ENCODE peak calls at places on chromosomes 4 and X, in five cellular contexts. One of them, this sample, is unnamed. For H3K79me2, the result is how much of the 10 kb centered on the place peaks cover.

GRCh38 chr4:84482564-84483563 is 16.2 kb downstream of the NKX6-1 start:
- DNase-seq in GM23248: peak
- DNase-seq in HCT116: no peak
- DNase-seq in PC-3: no peak
- DNase-seq in fibroblast of lung: no peak
- DNase-seq in this sample: peak

GRCh38 chrX:8755116-8755515 is 23.2 kb upstream of the ANOS1 start:
- DNase-seq in GM23248: no peak
- DNase-seq in HCT116: no peak
- DNase-seq in PC-3: peak
- DNase-seq in fibroblast of lung: no peak
- DNase-seq in this sample: no peak

GRCh38 chrX:72545990-72546389 is 26.7 kb downstream of the HDAC8 start:
- DNase-seq in GM23248: no peak
- DNase-seq in HCT116: no peak
- DNase-seq in PC-3: peak
- DNase-seq in fibroblast of lung: no peak
- DNase-seq in this sample: no peak

GRCh38 chr4:186058253-186058979 is 10.5 kb upstream of the TLR3 start:
- DNase-seq in GM23248: no peak
- DNase-seq in HCT116: no peak
- DNase-seq in PC-3: no peak
- DNase-seq in fibroblast of lung: no peak
- DNase-seq in this sample: no peak

GRCh38 chr4:175891863-175892262 is 79.8 kb upstream of the GPM6A start:
- DNase-seq in GM23248: peak
- DNase-seq in HCT116: peak
- DNase-seq in PC-3: peak
- DNase-seq in fibroblast of lung: peak
- DNase-seq in this sample: peak

GRCh38 chrX:134792077-134792476 is 133.8 kb upstream of the PLAC1 start:
- DNase-seq in GM23248: no peak
- DNase-seq in HCT116: no peak
- DNase-seq in PC-3: peak
- DNase-seq in fibroblast of lung: no peak
- DNase-seq in this sample: no peak

GRCh38 chr4:182717788-182718583 is 199.2 kb downstream of the DCTD start:
- DNase-seq in GM23248: no peak
- DNase-seq in HCT116: no peak
- DNase-seq in PC-3: no peak
- DNase-seq in fibroblast of lung: no peak
- DNase-seq in this sample: no peak

GRCh38 chr4:288891-289290 is 16.4 kb downstream of the ZNF732 start:
- DNase-seq in GM23248: no peak
- DNase-seq in HCT116: no peak
- DNase-seq in PC-3: peak
- DNase-seq in fibroblast of lung: peak
- DNase-seq in this sample: peak

GRCh38 chr4:52126946-52127345 is 75.8 kb downstream of the SPATA18 start:
- DNase-seq in GM23248: peak
- DNase-seq in HCT116: no peak
- DNase-seq in PC-3: peak
- DNase-seq in fibroblast of lung: no peak
- DNase-seq in this sample: peak

GRCh38 chr4:20764353-20764752 is 64.1 kb downstream of the PACRGL start:
- DNase-seq in GM23248: peak
- DNase-seq in HCT116: no peak
- DNase-seq in PC-3: peak
- DNase-seq in fibroblast of lung: peak
- DNase-seq in this sample: peak

GRCh38 chr4:134189949-134190348 is 11.6 kb downstream of the PABPC4L start:
- DNase-seq in GM23248: no peak
- DNase-seq in HCT116: no peak
- DNase-seq in PC-3: no peak
- DNase-seq in fibroblast of lung: no peak
- DNase-seq in this sample: no peak

GRCh38 chr4:40199999-40200880 is 3.4 kb downstream of the RHOH start:
- DNase-seq in GM23248: no peak
- DNase-seq in HCT116: no peak
- DNase-seq in PC-3: no peak
- DNase-seq in fibroblast of lung: no peak
- DNase-seq in this sample: peak

GRCh38 chr4:109301691-109302365 is 630 bp downstream of the COL25A1 start:
- DNase-seq in GM23248: peak
- DNase-seq in HCT116: no peak
- DNase-seq in PC-3: no peak
- DNase-seq in fibroblast of lung: no peak
- DNase-seq in this sample: no peak

GRCh38 chrX:151398346-151398745 is 1.3 kb downstream of the VMA21 start:
- DNase-seq in GM23248: no peak
- DNase-seq in HCT116: no peak
- DNase-seq in PC-3: no peak
- DNase-seq in fibroblast of lung: no peak
- DNase-seq in this sample: no peak

GRCh38 chrX:151393514-151393913 is 3.5 kb upstream of the VMA21 start:
- DNase-seq in GM23248: no peak
- DNase-seq in HCT116: no peak
- DNase-seq in PC-3: no peak
- DNase-seq in fibroblast of lung: no peak
- DNase-seq in this sample: no peak

GRCh38 chrX:151396042-151396826 is 772 bp upstream of the VMA21 start:
- DNase-seq in GM23248: peak
- DNase-seq in HCT116: no peak
- DNase-seq in PC-3: peak
- DNase-seq in fibroblast of lung: peak
- DNase-seq in this sample: no peak

GRCh38 chrX:151396827-151397740 is at the start of gene VMA21:
- DNase-seq in GM23248: peak
- DNase-seq in HCT116: peak
- DNase-seq in PC-3: peak
- DNase-seq in fibroblast of lung: peak
- DNase-seq in this sample: peak

GRCh38 chrX:151397741-151398070 is 700 bp downstream of the VMA21 start:
- DNase-seq in GM23248: no peak
- DNase-seq in HCT116: no peak
- DNase-seq in PC-3: peak
- DNase-seq in fibroblast of lung: peak
- DNase-seq in this sample: no peak
- H3K79me2 ChIP-seq in GM23248: half or more
- H3K79me2 ChIP-seq in HCT116: half or more
- H3K79me2 ChIP-seq in PC-3: half or more
- H3K79me2 ChIP-seq in fibroblast of lung: half or more
- H3K79me2 ChIP-seq in this sample: half or more

GRCh38 chr4:153283260-153283659 is 61.2 kb upstream of the MND1 start:
- DNase-seq in GM23248: no peak
- DNase-seq in HCT116: no peak
- DNase-seq in PC-3: no peak
- DNase-seq in fibroblast of lung: no peak
- DNase-seq in this sample: no peak
- H3K27ac ChIP-seq in GM23248: no peak
- H3K27ac ChIP-seq in HCT116: no peak
- H3K27ac ChIP-seq in PC-3: no peak
- H3K27ac ChIP-seq in fibroblast of lung: no peak
- H3K27ac ChIP-seq in this sample: no peak

DNA sequence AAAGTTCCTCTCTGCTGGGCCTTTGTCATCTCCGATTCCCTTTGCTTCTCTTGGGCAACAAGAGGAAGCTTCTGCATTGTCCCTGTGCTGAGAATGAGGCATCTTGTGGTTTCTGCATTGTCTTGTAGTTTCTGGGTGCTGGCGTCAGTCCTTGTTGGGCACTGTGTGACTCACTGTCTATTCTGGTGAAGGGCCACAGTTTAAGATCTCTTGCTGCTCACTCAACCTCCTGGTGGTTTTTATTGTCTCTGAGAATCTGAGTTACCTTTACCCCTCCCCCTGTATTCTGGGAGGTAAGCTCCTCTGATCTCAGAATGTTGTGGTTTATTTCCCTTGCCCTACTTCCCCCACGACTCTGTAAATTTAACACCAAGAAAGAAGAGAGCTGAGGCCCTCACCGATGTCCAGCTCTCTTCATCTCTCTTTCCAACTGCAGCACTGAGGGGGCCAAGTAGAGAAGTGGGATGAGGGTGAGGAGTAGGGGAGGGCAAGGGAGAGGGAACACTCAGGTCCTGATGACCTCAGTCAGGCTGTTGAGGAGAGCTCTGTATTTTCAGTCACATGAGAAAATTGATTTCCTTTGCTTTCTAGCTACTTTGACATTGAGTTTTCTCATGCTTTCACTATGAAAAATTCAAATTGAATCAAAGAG is 441.6 kb upstream of the PITX2 start:
- DNase-seq in GM23248: peak
- DNase-seq in HCT116: peak
- DNase-seq in PC-3: peak
- DNase-seq in fibroblast of lung: no peak
- DNase-seq in this sample: peak
- H3K9ac ChIP-seq in GM23248: peak
- H3K9ac ChIP-seq in HCT116: no peak
- H3K9ac ChIP-seq in PC-3: no peak
- H3K9ac ChIP-seq in fibroblast of lung: no peak
- H3K9ac ChIP-seq in this sample: no peak

GRCh38 chr4:7890635-7891393 is 48.8 kb downstream of the AFAP1 start:
- DNase-seq in GM23248: peak
- DNase-seq in HCT116: no peak
- DNase-seq in PC-3: peak
- DNase-seq in fibroblast of lung: peak
- DNase-seq in this sample: peak
- H3K79me2 ChIP-seq in GM23248: half or more
- H3K79me2 ChIP-seq in HCT116: under half
- H3K79me2 ChIP-seq in PC-3: half or more
- H3K79me2 ChIP-seq in fibroblast of lung: half or more
- H3K79me2 ChIP-seq in this sample: half or more

GRCh38 chr4:4492161-4492847 is 49.5 kb downstream of the STX18 start:
- DNase-seq in GM23248: peak
- DNase-seq in HCT116: no peak
- DNase-seq in PC-3: no peak
- DNase-seq in fibroblast of lung: peak
- DNase-seq in this sample: no peak
- H3K27ac ChIP-seq in GM23248: peak
- H3K27ac ChIP-seq in HCT116: no peak
- H3K27ac ChIP-seq in PC-3: no peak
- H3K27ac ChIP-seq in fibroblast of lung: no peak
- H3K27ac ChIP-seq in this sample: no peak

DNA sequence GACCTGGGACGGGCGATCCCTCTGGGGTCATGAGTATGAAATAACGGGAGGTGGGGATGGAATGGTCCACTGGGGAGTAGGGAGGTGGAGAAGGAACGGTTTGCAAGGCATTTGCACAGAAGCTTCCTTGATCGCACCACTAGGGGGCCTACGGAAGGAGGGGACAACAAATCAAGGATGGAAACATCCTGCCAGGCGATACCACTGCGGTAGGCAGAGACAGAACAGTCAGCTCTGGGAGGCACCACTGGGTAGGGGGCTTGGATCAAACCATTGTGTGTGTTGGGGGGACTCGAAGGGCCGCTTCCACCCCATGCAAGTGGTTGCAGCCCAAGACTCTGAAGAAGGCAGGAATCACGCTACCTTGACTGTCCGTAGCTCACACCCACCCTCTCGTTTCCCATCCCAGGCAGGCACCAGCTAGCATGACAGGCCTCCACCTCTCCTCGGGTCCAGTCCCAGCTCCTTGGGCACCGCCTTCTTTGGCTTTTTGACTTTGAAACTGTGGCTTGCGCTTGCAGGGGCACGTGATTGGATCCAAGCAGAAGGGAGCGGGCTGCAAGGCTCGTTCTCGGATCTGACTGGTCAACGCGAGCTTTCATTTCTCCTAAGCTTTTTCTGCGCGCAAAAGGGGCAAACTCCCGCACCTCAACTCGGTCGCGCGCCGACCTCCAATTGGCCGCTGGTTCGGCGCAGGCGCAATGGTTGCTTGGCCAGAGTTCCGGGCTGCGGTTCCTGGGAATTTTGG is 28.4 kb downstream of the GAGE1 start:
- DNase-seq in GM23248: peak
- DNase-seq in HCT116: peak
- DNase-seq in PC-3: peak
- DNase-seq in fibroblast of lung: no peak
- DNase-seq in this sample: peak
- H3K9ac ChIP-seq in GM23248: no peak
- H3K9ac ChIP-seq in HCT116: no peak
- H3K9ac ChIP-seq in PC-3: no peak
- H3K9ac ChIP-seq in fibroblast of lung: no peak
- H3K9ac ChIP-seq in this sample: no peak